ENCODE peak calls at places on chromosomes 13 and 19, in six cellular contexts. J, V, M, U, R and B are unnamed samples.

GRCh38 chr13:89474432-89474831 is 1803.3 kb downstream of the SLITRK5 start:
- DNase-seq in J (no peak), V (no peak), M (no peak), U (no peak), R (no peak), B (no peak)

GRCh38 chr13:40536443-40537113 is 129.9 kb downstream of the FOXO1 start:
- DNase-seq in J (no peak), V (no peak), M (no peak), U (no peak), R (no peak), B (no peak)

GRCh38 chr13:21557995-21558394 is 46.0 kb downstream of the MICU2 start:
- DNase-seq in J (no peak), V (peak), M (no peak), U (peak), R (no peak), B (no peak)

GRCh38 chr13:111031531-111031961 is 83.6 kb upstream of the ARHGEF7 start:
- DNase-seq in J (peak), V (no peak), M (no peak), U (peak), R (no peak), B (no peak)

GRCh38 chr19:1146858-1147780 is 26.9 kb downstream of the SBNO2 start:
- DNase-seq in J (no peak), V (no peak), M (no peak), U (no peak), R (no peak), B (no peak)

GRCh38 chr19:29245221-29245620 is 32.3 kb upstream of the UQCRFS1 start:
- DNase-seq in J (no peak), V (no peak), M (no peak), U (peak), R (no peak), B (peak)

GRCh38 chr13:35926859-35927530 is 204.2 kb downstream of the DCLK1 start:
- DNase-seq in J (peak), V (no peak), M (no peak), U (peak), R (no peak), B (no peak)

GRCh38 chr13:30868806-30869470 is 37.1 kb upstream of the MEDAG start:
- DNase-seq in J (peak), V (no peak), M (no peak), U (peak), R (no peak), B (no peak)